ENCODE peak calls at places on chromosomes 3 and 15, in nine cellular contexts. I is NCI-H2081; R is NCI-H1417; K is islet precursor cell; T is neural progenitor cell; L is SJSA1; P is stimulated activated CD8-positive, alpha-beta memory T cell treated with anti-CD3 and anti-CD28 coated beads, Interleukin-7, amount 100 ng/mL, for 24 hours; D is RCC 7860; G is occipital lobe. Z is an unnamed sample.

GRCh38 chr3:168457973-168458539 is 362.3 kb upstream of the GOLIM4 start:
- DNase-seq in I (peak; percentile 91), R (peak; percentile 75), K (no peak), T (no peak), L (no peak), P (no peak), D (no peak), G (no peak), Z (peak; percentile 12)

GRCh38 chr3:35739181-35739809 is 100.0 kb downstream of the ARPP21 start:
- DNase-seq in I (no peak), R (no peak), K (peak; percentile 59), T (peak; percentile 18), L (no peak), P (no peak), D (no peak), G (no peak), Z (no peak)

GRCh38 chr15:64247535-64247905 is 84.7 kb upstream of the PPIB start:
- DNase-seq in I (no peak), R (no peak), K (no peak), T (no peak), L (no peak), P (no peak), D (no peak), G (no peak), Z (no peak)

GRCh38 chr3:31106204-31106603 is 211.7 kb upstream of the GADL1 start:
- DNase-seq in I (no peak), R (no peak), K (no peak), T (no peak), L (no peak), P (no peak), D (peak; percentile 29), G (no peak), Z (no peak)

GRCh38 chr3:129911261-129911861 is 17.9 kb upstream of the TMCC1 start:
- DNase-seq in I (no peak), R (no peak), K (no peak), T (no peak), L (no peak), P (no peak), D (no peak), G (no peak), Z (no peak)

GRCh38 chr3:156175570-156175969 is 55.2 kb downstream of the KCNAB1 start:
- DNase-seq in I (no peak), R (no peak), K (no peak), T (no peak), L (no peak), P (no peak), D (no peak), G (no peak), Z (no peak)

GRCh38 chr3:35639251-35640185 is at the start of gene ARPP21:
- DNase-seq in I (peak; percentile 29), R (no peak), K (peak; percentile 72), T (peak; percentile 70), L (no peak), P (no peak), D (no peak), G (peak; percentile 71), Z (no peak)

GRCh38 chr3:119294889-119295769 is 946 bp downstream of the ARHGAP31 start:
- DNase-seq in I (no peak), R (no peak), K (peak; percentile 73), T (peak; percentile 46), L (peak; percentile 63), P (peak; percentile 24), D (peak; percentile 37), G (peak; percentile 21), Z (no peak)

GRCh38 chr3:135192929-135193328 is 397.9 kb downstream of the EPHB1 start:
- DNase-seq in I (no peak), R (no peak), K (no peak), T (no peak), L (no peak), P (no peak), D (no peak), G (no peak), Z (no peak)

GRCh38 chr3:72299823-72300222 is 514.9 kb upstream of the PROK2 start:
- DNase-seq in I (no peak), R (no peak), K (no peak), T (no peak), L (no peak), P (no peak), D (no peak), G (no peak), Z (no peak)

GRCh38 chr3:12585970-12586369 is 29.1 kb downstream of the MKRN2 start:
- DNase-seq in I (no peak), R (no peak), K (no peak), T (no peak), L (no peak), P (no peak), D (no peak), G (no peak), Z (no peak)

GRCh38 chr15:96462768-96463167 is 132.3 kb downstream of the NR2F2 start:
- DNase-seq in I (no peak), R (no peak), K (no peak), T (no peak), L (no peak), P (no peak), D (no peak), G (no peak), Z (no peak)

GRCh38 chr3:37907906-37908305 is 46.2 kb downstream of the CTDSPL start:
- DNase-seq in I (no peak), R (peak; percentile 75), K (peak; percentile 89), T (peak; percentile 43), L (no peak), P (no peak), D (no peak), G (peak; percentile 33), Z (no peak)

GRCh38 chr3:153439780-153440179 is 277.8 kb downstream of the RAP2B start:
- DNase-seq in I (no peak), R (no peak), K (no peak), T (no peak), L (no peak), P (no peak), D (no peak), G (no peak), Z (no peak)

GRCh38 chr3:64048631-64049061 is 25.4 kb upstream of the PSMD6 start:
- DNase-seq in I (no peak), R (no peak), K (peak; percentile 66), T (no peak), L (no peak), P (no peak), D (no peak), G (no peak), Z (no peak)

GRCh38 chr15:65761210-65761926 is 30.7 kb downstream of the DENND4A start:
- DNase-seq in I (no peak), R (no peak), K (no peak), T (no peak), L (no peak), P (no peak), D (no peak), G (no peak), Z (no peak)

GRCh38 chr3:47799733-47800132 is 3.2 kb upstream of the DHX30 start:
- DNase-seq in I (no peak), R (no peak), K (peak; percentile 73), T (peak; percentile 60), L (no peak), P (no peak), D (no peak), G (no peak), Z (no peak)

GRCh38 chr3:38002940-38003339 is 12.4 kb downstream of the VILL start:
- DNase-seq in I (no peak), R (no peak), K (no peak), T (no peak), L (no peak), P (no peak), D (no peak), G (no peak), Z (no peak)

Z was measured in NCI-H748 treated with DMSO at 0.1 percent for 48 hours.